ENCODE peak calls at places on chromosome 13, in six cellular contexts. H is HL-60, L is GM12878, O is K562, A is SK-N-SH, I is HepG2. R is an unnamed sample.

GRCh38 chr13:75633285-75633684 is 2.8 kb upstream of the LMO7 start:
- DNase-seq in I (peak; percentile 33), A (no peak), O (no peak), H (no peak), L (no peak), R (no peak)

GRCh38 chr13:40269086-40269485 is 397.4 kb downstream of the FOXO1 start:
- DNase-seq in H (no peak), A (no peak), I (no peak), O (no peak), L (no peak), R (no peak)

GRCh38 chr13:30997697-30998547 is 65.5 kb downstream of the TEX26 start:
- DNase-seq in I (no peak), O (no peak), A (peak; percentile 55), L (no peak), H (no peak), R (no peak)

GRCh38 chr13:40116008-40116407 is 460.5 kb downstream of the COG6 start:
- DNase-seq in I (peak; percentile 73), H (no peak), L (peak; percentile 48), O (peak; percentile 41), A (no peak), R (no peak)

GRCh38 chr13:36183901-36184300 is 30.5 kb downstream of the SOHLH2 start:
- DNase-seq in H (no peak), L (no peak), I (no peak), A (no peak), O (no peak), R (no peak)

GRCh38 chr13:102905905-102906304 is 60.1 kb downstream of the ERCC5 start:
- DNase-seq in O (no peak), I (no peak), A (no peak), H (no peak), L (no peak), R (no peak)

GRCh38 chr13:80881495-80882482 is 540.9 kb upstream of the SPRY2 start:
- DNase-seq in I (no peak), A (no peak), L (no peak), H (no peak), O (peak; percentile 11), R (no peak)

GRCh38 chr13:79736356-79736755 is 255.4 kb downstream of the NDFIP2 start:
- DNase-seq in O (no peak), A (no peak), L (no peak), I (no peak), H (no peak), R (no peak)

GRCh38 chr13:43363156-43363918 is 340.0 kb downstream of the DNAJC15 start:
- DNase-seq in L (no peak), O (no peak), H (no peak), I (no peak), A (no peak), R (no peak)

GRCh38 chr13:59677966-59678814 is 485.5 kb downstream of the DIAPH3 start:
- DNase-seq in H (no peak), A (peak; percentile 55), L (no peak), I (peak; percentile 42), O (peak; percentile 23), R (no peak)

GRCh38 chr13:42487221-42487620 is 86.7 kb upstream of the TNFSF11 start:
- DNase-seq in L (no peak), A (no peak), O (no peak), I (no peak), H (no peak), R (no peak)

GRCh38 chr13:113171250-113172125 is 13.0 kb downstream of the PROZ start:
- DNase-seq in L (no peak), I (no peak), A (no peak), O (no peak), H (no peak), R (no peak)
- TF ChIP-seq GABPA in L (no peak), I (no peak), A (no peak), O (no peak), H (no peak), R (no peak)

DNA sequence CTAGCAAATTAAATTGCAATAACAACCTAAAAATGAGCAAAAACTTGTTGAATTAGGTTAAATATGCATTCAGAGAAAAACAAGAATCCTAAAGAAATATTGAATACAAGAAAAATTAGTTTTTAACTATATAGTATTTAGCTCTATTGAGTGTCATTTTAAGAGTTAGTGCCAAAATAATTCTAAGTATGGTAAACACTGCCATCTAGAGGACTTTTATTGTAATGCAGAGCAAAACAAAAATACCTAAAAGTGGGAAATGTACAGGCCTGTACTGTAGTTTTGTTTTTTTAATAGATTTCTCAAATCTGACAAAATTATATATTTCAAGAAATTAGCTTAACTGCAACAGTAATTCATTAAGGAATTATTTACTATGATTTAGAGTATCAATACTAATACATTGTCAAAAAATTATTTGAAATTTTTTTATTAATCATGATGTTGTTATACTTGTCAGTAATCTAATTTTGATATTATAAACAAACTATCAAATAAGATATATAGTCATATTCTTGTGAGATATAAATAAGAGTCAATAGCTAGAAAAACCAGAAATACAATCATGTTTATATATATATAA is 8.2 kb upstream of the PCDH9 start:
- DNase-seq in O (peak; percentile 11), A (peak; percentile 19), H (no peak), L (no peak), I (peak; percentile 16), R (no peak)
- TF ChIP-seq GABPA in O (no peak), A (no peak), H (no peak), L (no peak), I (no peak), R (no peak)

GRCh38 chr13:105894711-105895110 is 640.8 kb downstream of the EFNB2 start:
- DNase-seq in L (no peak), A (no peak), O (no peak), H (no peak), I (no peak), R (no peak)
- TF ChIP-seq GABPA in L (no peak), A (no peak), O (no peak), H (no peak), I (no peak), R (no peak)

DNA sequence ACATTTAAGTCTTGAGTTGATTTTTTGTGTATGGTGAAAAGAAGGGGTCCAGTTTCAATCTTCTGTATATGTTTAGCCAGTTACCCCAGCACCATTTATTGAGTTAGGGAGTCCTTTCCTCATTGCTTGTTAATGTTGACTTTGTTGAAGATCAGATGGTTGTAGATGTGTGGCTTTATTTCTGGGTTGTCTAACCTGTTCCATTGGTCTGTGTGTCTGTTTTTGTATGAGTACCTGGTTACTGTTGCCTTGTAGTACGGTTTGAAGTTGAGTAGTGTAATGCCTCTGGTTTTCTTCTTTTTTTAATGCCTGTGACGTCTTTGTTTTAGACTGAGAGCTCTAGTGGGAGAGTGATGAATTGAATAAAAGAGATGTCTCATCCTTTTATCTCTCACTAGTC is 83.2 kb downstream of the NBEA start:
- DNase-seq in I (no peak), H (no peak), A (no peak), L (no peak), O (no peak), R (no peak)
- TF ChIP-seq GABPA in I (no peak), H (no peak), A (no peak), L (no peak), O (no peak), R (no peak)

GRCh38 chr13:97359181-97360057 is 74.5 kb upstream of the RAP2A start:
- DNase-seq in O (peak; percentile 33), I (peak; percentile 73), H (peak; percentile 23), A (peak; percentile 66), L (no peak), R (no peak)
- TF ChIP-seq GABPA in O (no peak), I (no peak), H (no peak), A (no peak), L (no peak), R (no peak)

DNA sequence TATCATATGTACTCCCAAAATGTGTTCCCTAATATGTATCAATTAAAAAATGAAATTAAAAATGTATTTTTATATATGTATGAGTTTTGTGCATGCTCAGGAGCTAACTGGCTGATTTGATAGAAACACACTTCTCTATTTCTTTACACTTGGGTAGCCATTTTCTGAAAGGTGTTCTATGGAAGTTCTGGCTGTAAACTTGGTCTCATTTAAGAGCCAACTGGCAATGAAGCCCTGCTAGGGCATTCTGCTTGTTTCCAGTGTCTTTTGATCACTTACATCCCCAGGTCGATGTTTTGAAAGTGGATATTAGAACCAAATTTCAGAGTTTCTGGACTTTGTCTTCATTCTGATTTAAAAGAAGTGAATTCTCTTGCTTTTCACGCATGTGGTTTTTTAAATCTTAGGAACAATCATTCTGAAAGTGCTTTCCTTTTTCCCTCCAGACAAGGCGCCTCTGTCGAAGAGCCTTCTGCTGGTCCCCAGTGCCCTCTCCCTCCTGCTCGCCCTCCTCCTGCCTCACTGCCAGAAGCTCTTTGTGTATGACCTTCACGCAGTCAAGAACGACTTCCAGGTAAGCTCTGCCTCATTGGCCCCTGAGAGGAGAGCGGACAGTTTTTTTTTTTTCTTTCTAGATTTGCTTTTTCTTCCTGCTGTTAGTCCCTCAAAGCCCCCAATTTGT is 20.1 kb downstream of the GPR18 start:
- DNase-seq in O (no peak), A (no peak), L (no peak), I (no peak), H (no peak), R (no peak)
- TF ChIP-seq GABPA in O (no peak), A (no peak), L (peak; percentile 36), I (no peak), H (no peak), R (no peak)

DNA sequence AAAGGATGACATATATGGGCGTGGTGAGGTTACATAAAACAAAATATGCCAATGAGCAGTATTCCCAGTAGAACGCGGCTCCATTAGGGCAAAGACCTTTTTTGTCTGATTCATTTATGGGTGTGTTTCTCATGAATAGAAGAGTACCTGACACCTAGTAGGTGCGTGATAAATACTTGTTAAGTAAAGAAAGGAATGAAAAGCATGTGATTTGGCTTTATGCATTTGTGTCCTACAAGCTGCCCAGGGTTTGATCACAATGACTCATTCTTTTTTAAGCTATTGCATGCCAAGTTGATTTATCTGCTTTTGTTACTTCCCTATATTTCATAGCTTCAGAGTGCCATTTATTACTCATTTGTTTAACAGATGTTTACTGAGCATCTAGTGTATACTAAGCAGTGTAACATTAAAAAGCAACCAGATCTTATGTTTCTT is 19.1 kb upstream of the KCTD4 start:
- DNase-seq in I (no peak), H (peak; percentile 28), A (no peak), O (no peak), L (no peak), R (no peak)
- TF ChIP-seq GABPA in I (no peak), H (no peak), A (no peak), O (no peak), L (no peak), R (no peak)

DNA sequence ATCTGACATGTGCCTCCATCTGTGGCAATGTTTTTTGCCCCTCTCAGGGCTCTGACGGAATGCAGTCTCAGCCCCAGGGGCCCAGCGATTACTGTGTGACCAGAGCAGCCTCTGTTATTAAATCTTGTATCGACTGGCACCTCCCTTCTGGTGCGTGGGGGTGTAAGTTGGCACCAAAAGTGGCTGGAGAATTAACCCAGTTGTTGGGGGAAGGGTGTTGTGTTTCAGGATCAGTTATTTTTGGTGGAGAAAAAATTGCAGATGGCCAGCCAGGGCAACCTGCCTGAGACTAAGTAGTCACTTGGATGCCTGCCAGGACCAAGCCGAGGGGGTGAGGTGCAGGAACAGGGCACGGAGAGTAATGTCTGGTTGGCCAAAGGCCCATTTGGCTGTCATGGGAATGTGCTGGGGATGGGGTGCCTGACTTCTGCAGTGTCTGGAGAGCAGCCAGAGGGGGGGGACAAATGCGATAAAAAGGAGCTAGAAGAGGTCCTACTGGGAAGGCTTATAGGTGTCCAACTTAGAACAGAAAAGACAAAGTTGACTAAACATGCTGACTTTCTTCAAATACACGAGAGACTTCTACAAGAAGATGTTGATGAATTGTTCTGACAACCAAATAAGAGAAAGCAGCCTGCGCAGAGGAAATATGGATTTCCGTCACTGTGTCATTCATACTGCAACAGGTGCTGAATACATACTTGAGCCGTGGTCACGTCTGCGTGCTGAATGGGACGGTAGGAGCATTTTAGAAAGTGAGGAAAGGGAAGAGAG is 69.8 kb downstream of the SIAH3 start:
- DNase-seq in A (peak; percentile 90), L (no peak), H (no peak), I (no peak), O (no peak), R (no peak)
- TF ChIP-seq GABPA in A (no peak), L (no peak), H (no peak), I (no peak), O (no peak), R (no peak)

GRCh38 chr13:21511841-21512240 is 52.7 kb upstream of the ZDHHC20 start:
- DNase-seq in O (no peak), L (no peak), A (no peak), I (no peak), H (no peak), R (no peak)
- TF ChIP-seq GABPA in O (no peak), L (no peak), A (no peak), I (no peak), H (no peak), R (no peak)